ENCODE peak calls at places on chromosomes 1 and 21, in six cellular contexts. Q is EL, D is heart left ventricle, E is psoas muscle, Y is cardiac fibroblast, S is T-helper 1 cell. C is an unnamed sample.

GRCh38 chr1:174953657-174954435 is 45.9 kb upstream of the CACYBP start:
- DNase-seq in Q (no peak), D (no peak), E (no peak), Y (no peak), S (no peak), C (no peak)

GRCh38 chr1:86191958-86192357 is 35.4 kb upstream of the COL24A1 start:
- DNase-seq in Q (no peak), D (no peak), E (no peak), Y (no peak), S (no peak), C (no peak)

GRCh38 chr1:156709743-156710489 is 4.5 kb upstream of the CRABP2 start:
- DNase-seq in Q (peak), D (peak), E (peak), Y (peak), S (no peak), C (peak)

GRCh38 chr1:209600541-209600940 is 17.0 kb downstream of the CAMK1G start:
- DNase-seq in Q (peak), D (no peak), E (no peak), Y (peak), S (no peak), C (no peak)

GRCh38 chr1:161723459-161724149 is 2.3 kb downstream of the FCRLB start:
- DNase-seq in Q (no peak), D (no peak), E (no peak), Y (no peak), S (no peak), C (no peak)

GRCh38 chr1:54462597-54463258 is 56.5 kb upstream of the SSBP3 start:
- DNase-seq in Q (no peak), D (no peak), E (no peak), Y (no peak), S (no peak), C (no peak)

GRCh38 chr1:101344745-101345144 is 107.9 kb downstream of the S1PR1 start:
- DNase-seq in Q (no peak), D (no peak), E (no peak), Y (no peak), S (no peak), C (no peak)

GRCh38 chr1:179077396-179077795 is 4.5 kb upstream of the TOR3A start:
- DNase-seq in Q (peak), D (no peak), E (no peak), Y (peak), S (no peak), C (no peak)

GRCh38 chr1:173280899-173281660 is 73.9 kb upstream of the TNFSF4 start:
- DNase-seq in Q (peak), D (no peak), E (no peak), Y (peak), S (no peak), C (no peak)

GRCh38 chr1:59595774-59596173 is 219.0 kb upstream of the HOOK1 start:
- DNase-seq in Q (peak), D (no peak), E (no peak), Y (peak), S (no peak), C (no peak)

GRCh38 chr1:154819628-154820590 is 50.2 kb downstream of the KCNN3 start:
- DNase-seq in Q (peak), D (no peak), E (no peak), Y (peak), S (no peak), C (no peak)

GRCh38 chr1:6347641-6348487 is 45.7 kb downstream of the ACOT7 start:
- DNase-seq in Q (peak), D (no peak), E (no peak), Y (peak), S (peak), C (peak)

GRCh38 chr1:201954263-201955008 is 867 bp upstream of the TIMM17A start:
- DNase-seq in Q (no peak), D (no peak), E (no peak), Y (no peak), S (no peak), C (no peak)

GRCh38 chr1:219876798-219877209 is 51.6 kb downstream of the SLC30A10 start:
- DNase-seq in Q (peak), D (no peak), E (no peak), Y (peak), S (no peak), C (no peak)

GRCh38 chr1:159861218-159861617 is 1.2 kb downstream of the VSIG8 start:
- DNase-seq in Q (no peak), D (no peak), E (no peak), Y (no peak), S (no peak), C (no peak)

GRCh38 chr1:211928222-211928856 is 97.8 kb upstream of the LPGAT1 start:
- DNase-seq in Q (no peak), D (no peak), E (no peak), Y (no peak), S (no peak), C (no peak)

GRCh38 chr1:9231648-9232332 is 2.8 kb upstream of the H6PD start:
- DNase-seq in Q (peak), D (no peak), E (no peak), Y (peak), S (no peak), C (no peak)

GRCh38 chr1:15075812-15076211 is 77.7 kb upstream of the TMEM51 start:
- DNase-seq in Q (no peak), D (peak), E (no peak), Y (no peak), S (no peak), C (no peak)

GRCh38 chr21:38468989-38469388 is 29.3 kb downstream of the ERG start:
- DNase-seq in Q (peak), D (no peak), E (no peak), Y (no peak), S (no peak), C (no peak)

C was measured in left ventricle myocardium superior.